ENCODE peak calls at places on chromosomes 3 and 15, in eight cellular contexts. One of them, this sample, is unnamed.
A peak's percentile ranks its signal among the peaks of the same experiment; 100 is the strongest.

GRCh38 chr15:77282333-77282732 is 137.6 kb downstream of the PEAK1 start:
- DNase-seq in CD8-positive, alpha-beta memory T cell: no peak
- DNase-seq in glutamatergic neuron: no peak
- DNase-seq in hepatocyte: no peak
- DNase-seq in COR-L47: no peak
- DNase-seq in activated naive CD4-positive, alpha-beta T cell treated with anti-CD3 and anti-CD28 coated beads, Interleukin-2, amount 10 ng/mL, durations not matched to agents 7 days and 5 days: no peak
- DNase-seq in H9: peak; percentile 31
- DNase-seq in stimulated activated naive CD8-positive, alpha-beta T cell treated with anti-CD3 and anti-CD28 coated beads, Interleukin-15, Interleukin-2, amounts not matched to agents 100 U/mL and 50 U/mL, for 24 hours: no peak
- DNase-seq in this sample: no peak

GRCh38 chr3:30654269-30654668 is 47.9 kb downstream of the TGFBR2 start:
- DNase-seq in stimulated activated naive CD8-positive, alpha-beta T cell treated with anti-CD3 and anti-CD28 coated beads, Interleukin-15, Interleukin-2, amounts not matched to agents 100 U/mL and 50 U/mL, for 24 hours: no peak
- DNase-seq in activated naive CD4-positive, alpha-beta T cell treated with anti-CD3 and anti-CD28 coated beads, Interleukin-2, amount 10 ng/mL, durations not matched to agents 7 days and 5 days: no peak
- DNase-seq in glutamatergic neuron: no peak
- DNase-seq in COR-L47: no peak
- DNase-seq in CD8-positive, alpha-beta memory T cell: no peak
- DNase-seq in hepatocyte: no peak
- DNase-seq in H9: no peak
- DNase-seq in this sample: no peak

GRCh38 chr3:188914556-188914955 is 257.2 kb upstream of the TPRG1 start:
- DNase-seq in CD8-positive, alpha-beta memory T cell: no peak
- DNase-seq in glutamatergic neuron: no peak
- DNase-seq in H9: no peak
- DNase-seq in stimulated activated naive CD8-positive, alpha-beta T cell treated with anti-CD3 and anti-CD28 coated beads, Interleukin-15, Interleukin-2, amounts not matched to agents 100 U/mL and 50 U/mL, for 24 hours: no peak
- DNase-seq in COR-L47: no peak
- DNase-seq in hepatocyte: no peak
- DNase-seq in activated naive CD4-positive, alpha-beta T cell treated with anti-CD3 and anti-CD28 coated beads, Interleukin-2, amount 10 ng/mL, durations not matched to agents 7 days and 5 days: no peak
- DNase-seq in this sample: no peak

GRCh38 chr15:88613074-88613944 is 7.8 kb upstream of the AEN start:
- DNase-seq in hepatocyte: no peak
- DNase-seq in H9: peak; percentile 88
- DNase-seq in stimulated activated naive CD8-positive, alpha-beta T cell treated with anti-CD3 and anti-CD28 coated beads, Interleukin-15, Interleukin-2, amounts not matched to agents 100 U/mL and 50 U/mL, for 24 hours: no peak
- DNase-seq in COR-L47: no peak
- DNase-seq in glutamatergic neuron: no peak
- DNase-seq in CD8-positive, alpha-beta memory T cell: no peak
- DNase-seq in activated naive CD4-positive, alpha-beta T cell treated with anti-CD3 and anti-CD28 coated beads, Interleukin-2, amount 10 ng/mL, durations not matched to agents 7 days and 5 days: no peak
- DNase-seq in this sample: no peak

GRCh38 chr3:87069963-87070362 is 79.0 kb upstream of the VGLL3 start:
- DNase-seq in activated naive CD4-positive, alpha-beta T cell treated with anti-CD3 and anti-CD28 coated beads, Interleukin-2, amount 10 ng/mL, durations not matched to agents 7 days and 5 days: no peak
- DNase-seq in COR-L47: no peak
- DNase-seq in glutamatergic neuron: no peak
- DNase-seq in stimulated activated naive CD8-positive, alpha-beta T cell treated with anti-CD3 and anti-CD28 coated beads, Interleukin-15, Interleukin-2, amounts not matched to agents 100 U/mL and 50 U/mL, for 24 hours: no peak
- DNase-seq in H9: no peak
- DNase-seq in hepatocyte: peak; percentile 10
- DNase-seq in CD8-positive, alpha-beta memory T cell: no peak
- DNase-seq in this sample: no peak

GRCh38 chr3:187946981-187947380 is 201.7 kb upstream of the BCL6 start:
- DNase-seq in COR-L47: no peak
- DNase-seq in hepatocyte: no peak
- DNase-seq in glutamatergic neuron: no peak
- DNase-seq in CD8-positive, alpha-beta memory T cell: no peak
- DNase-seq in activated naive CD4-positive, alpha-beta T cell treated with anti-CD3 and anti-CD28 coated beads, Interleukin-2, amount 10 ng/mL, durations not matched to agents 7 days and 5 days: no peak
- DNase-seq in stimulated activated naive CD8-positive, alpha-beta T cell treated with anti-CD3 and anti-CD28 coated beads, Interleukin-15, Interleukin-2, amounts not matched to agents 100 U/mL and 50 U/mL, for 24 hours: no peak
- DNase-seq in H9: no peak
- DNase-seq in this sample: no peak

GRCh38 chr3:188567478-188568195 is 413.7 kb downstream of the LPP start:
- DNase-seq in H9: no peak
- DNase-seq in CD8-positive, alpha-beta memory T cell: no peak
- DNase-seq in activated naive CD4-positive, alpha-beta T cell treated with anti-CD3 and anti-CD28 coated beads, Interleukin-2, amount 10 ng/mL, durations not matched to agents 7 days and 5 days: no peak
- DNase-seq in hepatocyte: no peak
- DNase-seq in stimulated activated naive CD8-positive, alpha-beta T cell treated with anti-CD3 and anti-CD28 coated beads, Interleukin-15, Interleukin-2, amounts not matched to agents 100 U/mL and 50 U/mL, for 24 hours: no peak
- DNase-seq in glutamatergic neuron: no peak
- DNase-seq in COR-L47: no peak
- DNase-seq in this sample: no peak

GRCh38 chr15:63994073-63994600 is 52.1 kb downstream of the DAPK2 start:
- DNase-seq in COR-L47: no peak
- DNase-seq in glutamatergic neuron: no peak
- DNase-seq in stimulated activated naive CD8-positive, alpha-beta T cell treated with anti-CD3 and anti-CD28 coated beads, Interleukin-15, Interleukin-2, amounts not matched to agents 100 U/mL and 50 U/mL, for 24 hours: no peak
- DNase-seq in hepatocyte: no peak
- DNase-seq in H9: no peak
- DNase-seq in activated naive CD4-positive, alpha-beta T cell treated with anti-CD3 and anti-CD28 coated beads, Interleukin-2, amount 10 ng/mL, durations not matched to agents 7 days and 5 days: no peak
- DNase-seq in CD8-positive, alpha-beta memory T cell: no peak
- DNase-seq in this sample: no peak

GRCh38 chr3:68876112-68876713 is 56.1 kb downstream of the TAFA4 start:
- DNase-seq in activated naive CD4-positive, alpha-beta T cell treated with anti-CD3 and anti-CD28 coated beads, Interleukin-2, amount 10 ng/mL, durations not matched to agents 7 days and 5 days: peak; percentile 35
- DNase-seq in COR-L47: peak; percentile 52
- DNase-seq in hepatocyte: peak; percentile 83
- DNase-seq in glutamatergic neuron: no peak
- DNase-seq in stimulated activated naive CD8-positive, alpha-beta T cell treated with anti-CD3 and anti-CD28 coated beads, Interleukin-15, Interleukin-2, amounts not matched to agents 100 U/mL and 50 U/mL, for 24 hours: peak; percentile 5
- DNase-seq in CD8-positive, alpha-beta memory T cell: peak; percentile 49
- DNase-seq in H9: no peak
- DNase-seq in this sample: peak; percentile 60

GRCh38 chr15:39828374-39828931 is 45.8 kb upstream of the FSIP1 start:
- DNase-seq in stimulated activated naive CD8-positive, alpha-beta T cell treated with anti-CD3 and anti-CD28 coated beads, Interleukin-15, Interleukin-2, amounts not matched to agents 100 U/mL and 50 U/mL, for 24 hours: no peak
- DNase-seq in hepatocyte: peak; percentile 35
- DNase-seq in activated naive CD4-positive, alpha-beta T cell treated with anti-CD3 and anti-CD28 coated beads, Interleukin-2, amount 10 ng/mL, durations not matched to agents 7 days and 5 days: no peak
- DNase-seq in CD8-positive, alpha-beta memory T cell: no peak
- DNase-seq in glutamatergic neuron: peak; percentile 70
- DNase-seq in COR-L47: peak; percentile 35
- DNase-seq in H9: no peak
- DNase-seq in this sample: no peak

GRCh38 chr3:8210752-8211405 is 290.7 kb upstream of the LMCD1 start:
- DNase-seq in hepatocyte: no peak
- DNase-seq in stimulated activated naive CD8-positive, alpha-beta T cell treated with anti-CD3 and anti-CD28 coated beads, Interleukin-15, Interleukin-2, amounts not matched to agents 100 U/mL and 50 U/mL, for 24 hours: no peak
- DNase-seq in COR-L47: no peak
- DNase-seq in CD8-positive, alpha-beta memory T cell: no peak
- DNase-seq in H9: no peak
- DNase-seq in glutamatergic neuron: no peak
- DNase-seq in activated naive CD4-positive, alpha-beta T cell treated with anti-CD3 and anti-CD28 coated beads, Interleukin-2, amount 10 ng/mL, durations not matched to agents 7 days and 5 days: no peak
- DNase-seq in this sample: no peak

GRCh38 chr3:177491301-177492031 is 294.2 kb upstream of the TBL1XR1 start:
- DNase-seq in COR-L47: peak; percentile 62
- DNase-seq in glutamatergic neuron: no peak
- DNase-seq in stimulated activated naive CD8-positive, alpha-beta T cell treated with anti-CD3 and anti-CD28 coated beads, Interleukin-15, Interleukin-2, amounts not matched to agents 100 U/mL and 50 U/mL, for 24 hours: no peak
- DNase-seq in hepatocyte: no peak
- DNase-seq in activated naive CD4-positive, alpha-beta T cell treated with anti-CD3 and anti-CD28 coated beads, Interleukin-2, amount 10 ng/mL, durations not matched to agents 7 days and 5 days: no peak
- DNase-seq in CD8-positive, alpha-beta memory T cell: no peak
- DNase-seq in H9: no peak
- DNase-seq in this sample: no peak

GRCh38 chr3:106337116-106337515 is 468.3 kb upstream of the CBLB start:
- DNase-seq in CD8-positive, alpha-beta memory T cell: no peak
- DNase-seq in activated naive CD4-positive, alpha-beta T cell treated with anti-CD3 and anti-CD28 coated beads, Interleukin-2, amount 10 ng/mL, durations not matched to agents 7 days and 5 days: no peak
- DNase-seq in COR-L47: no peak
- DNase-seq in hepatocyte: no peak
- DNase-seq in stimulated activated naive CD8-positive, alpha-beta T cell treated with anti-CD3 and anti-CD28 coated beads, Interleukin-15, Interleukin-2, amounts not matched to agents 100 U/mL and 50 U/mL, for 24 hours: no peak
- DNase-seq in H9: no peak
- DNase-seq in glutamatergic neuron: no peak
- DNase-seq in this sample: no peak

GRCh38 chr3:122688996-122689395 is 8.4 kb downstream of the PARP14 start:
- DNase-seq in COR-L47: no peak
- DNase-seq in hepatocyte: no peak
- DNase-seq in stimulated activated naive CD8-positive, alpha-beta T cell treated with anti-CD3 and anti-CD28 coated beads, Interleukin-15, Interleukin-2, amounts not matched to agents 100 U/mL and 50 U/mL, for 24 hours: no peak
- DNase-seq in CD8-positive, alpha-beta memory T cell: no peak
- DNase-seq in glutamatergic neuron: no peak
- DNase-seq in H9: no peak
- DNase-seq in activated naive CD4-positive, alpha-beta T cell treated with anti-CD3 and anti-CD28 coated beads, Interleukin-2, amount 10 ng/mL, durations not matched to agents 7 days and 5 days: no peak
- DNase-seq in this sample: no peak

GRCh38 chr3:87478716-87479115 is 202.3 kb upstream of the POU1F1 start:
- DNase-seq in COR-L47: no peak
- DNase-seq in CD8-positive, alpha-beta memory T cell: no peak
- DNase-seq in stimulated activated naive CD8-positive, alpha-beta T cell treated with anti-CD3 and anti-CD28 coated beads, Interleukin-15, Interleukin-2, amounts not matched to agents 100 U/mL and 50 U/mL, for 24 hours: no peak
- DNase-seq in glutamatergic neuron: no peak
- DNase-seq in hepatocyte: no peak
- DNase-seq in activated naive CD4-positive, alpha-beta T cell treated with anti-CD3 and anti-CD28 coated beads, Interleukin-2, amount 10 ng/mL, durations not matched to agents 7 days and 5 days: no peak
- DNase-seq in H9: no peak
- DNase-seq in this sample: no peak

GRCh38 chr3:76034652-76035051 is 249.3 kb upstream of the ZNF717 start:
- DNase-seq in CD8-positive, alpha-beta memory T cell: no peak
- DNase-seq in stimulated activated naive CD8-positive, alpha-beta T cell treated with anti-CD3 and anti-CD28 coated beads, Interleukin-15, Interleukin-2, amounts not matched to agents 100 U/mL and 50 U/mL, for 24 hours: no peak
- DNase-seq in H9: no peak
- DNase-seq in hepatocyte: no peak
- DNase-seq in glutamatergic neuron: no peak
- DNase-seq in activated naive CD4-positive, alpha-beta T cell treated with anti-CD3 and anti-CD28 coated beads, Interleukin-2, amount 10 ng/mL, durations not matched to agents 7 days and 5 days: no peak
- DNase-seq in COR-L47: no peak
- DNase-seq in this sample: no peak

GRCh38 chr3:64214697-64215018 is 10.6 kb downstream of the PRICKLE2 start:
- DNase-seq in H9: no peak
- DNase-seq in hepatocyte: peak; percentile 38
- DNase-seq in CD8-positive, alpha-beta memory T cell: no peak
- DNase-seq in COR-L47: no peak
- DNase-seq in activated naive CD4-positive, alpha-beta T cell treated with anti-CD3 and anti-CD28 coated beads, Interleukin-2, amount 10 ng/mL, durations not matched to agents 7 days and 5 days: no peak
- DNase-seq in glutamatergic neuron: no peak
- DNase-seq in stimulated activated naive CD8-positive, alpha-beta T cell treated with anti-CD3 and anti-CD28 coated beads, Interleukin-15, Interleukin-2, amounts not matched to agents 100 U/mL and 50 U/mL, for 24 hours: no peak
- DNase-seq in this sample: no peak

GRCh38 chr15:69395460-69395859 is 18.7 kb upstream of the KIF23 start:
- DNase-seq in stimulated activated naive CD8-positive, alpha-beta T cell treated with anti-CD3 and anti-CD28 coated beads, Interleukin-15, Interleukin-2, amounts not matched to agents 100 U/mL and 50 U/mL, for 24 hours: no peak
- DNase-seq in CD8-positive, alpha-beta memory T cell: no peak
- DNase-seq in activated naive CD4-positive, alpha-beta T cell treated with anti-CD3 and anti-CD28 coated beads, Interleukin-2, amount 10 ng/mL, durations not matched to agents 7 days and 5 days: no peak
- DNase-seq in glutamatergic neuron: no peak
- DNase-seq in hepatocyte: no peak
- DNase-seq in COR-L47: no peak
- DNase-seq in H9: no peak
- DNase-seq in this sample: no peak

GRCh38 chr15:80478075-80478474 is 73.9 kb downstream of the ARNT2 start:
- DNase-seq in COR-L47: no peak
- DNase-seq in hepatocyte: no peak
- DNase-seq in H9: no peak
- DNase-seq in CD8-positive, alpha-beta memory T cell: no peak
- DNase-seq in glutamatergic neuron: no peak
- DNase-seq in activated naive CD4-positive, alpha-beta T cell treated with anti-CD3 and anti-CD28 coated beads, Interleukin-2, amount 10 ng/mL, durations not matched to agents 7 days and 5 days: no peak
- DNase-seq in stimulated activated naive CD8-positive, alpha-beta T cell treated with anti-CD3 and anti-CD28 coated beads, Interleukin-15, Interleukin-2, amounts not matched to agents 100 U/mL and 50 U/mL, for 24 hours: no peak
- DNase-seq in this sample: no peak

GRCh38 chr3:71075481-71075880 is 508.0 kb downstream of the FOXP1 start:
- DNase-seq in activated naive CD4-positive, alpha-beta T cell treated with anti-CD3 and anti-CD28 coated beads, Interleukin-2, amount 10 ng/mL, durations not matched to agents 7 days and 5 days: no peak
- DNase-seq in H9: no peak
- DNase-seq in stimulated activated naive CD8-positive, alpha-beta T cell treated with anti-CD3 and anti-CD28 coated beads, Interleukin-15, Interleukin-2, amounts not matched to agents 100 U/mL and 50 U/mL, for 24 hours: no peak
- DNase-seq in COR-L47: no peak
- DNase-seq in CD8-positive, alpha-beta memory T cell: no peak
- DNase-seq in hepatocyte: no peak
- DNase-seq in glutamatergic neuron: no peak
- DNase-seq in this sample: no peak

GRCh38 chr15:85477730-85478129 is 97.3 kb downstream of the AKAP13 start:
- DNase-seq in H9: no peak
- DNase-seq in CD8-positive, alpha-beta memory T cell: no peak
- DNase-seq in glutamatergic neuron: no peak
- DNase-seq in stimulated activated naive CD8-positive, alpha-beta T cell treated with anti-CD3 and anti-CD28 coated beads, Interleukin-15, Interleukin-2, amounts not matched to agents 100 U/mL and 50 U/mL, for 24 hours: no peak
- DNase-seq in hepatocyte: no peak
- DNase-seq in activated naive CD4-positive, alpha-beta T cell treated with anti-CD3 and anti-CD28 coated beads, Interleukin-2, amount 10 ng/mL, durations not matched to agents 7 days and 5 days: no peak
- DNase-seq in COR-L47: no peak
- DNase-seq in this sample: no peak

GRCh38 chr3:22720596-22720995 is 482.5 kb upstream of the UBE2E2 start:
- DNase-seq in glutamatergic neuron: no peak
- DNase-seq in H9: no peak
- DNase-seq in stimulated activated naive CD8-positive, alpha-beta T cell treated with anti-CD3 and anti-CD28 coated beads, Interleukin-15, Interleukin-2, amounts not matched to agents 100 U/mL and 50 U/mL, for 24 hours: no peak
- DNase-seq in COR-L47: no peak
- DNase-seq in activated naive CD4-positive, alpha-beta T cell treated with anti-CD3 and anti-CD28 coated beads, Interleukin-2, amount 10 ng/mL, durations not matched to agents 7 days and 5 days: no peak
- DNase-seq in hepatocyte: no peak
- DNase-seq in CD8-positive, alpha-beta memory T cell: no peak
- DNase-seq in this sample: no peak

GRCh38 chr15:45023659-45024320 is 795 bp downstream of the SORD start:
- DNase-seq in CD8-positive, alpha-beta memory T cell: no peak
- DNase-seq in activated naive CD4-positive, alpha-beta T cell treated with anti-CD3 and anti-CD28 coated beads, Interleukin-2, amount 10 ng/mL, durations not matched to agents 7 days and 5 days: no peak
- DNase-seq in glutamatergic neuron: no peak
- DNase-seq in stimulated activated naive CD8-positive, alpha-beta T cell treated with anti-CD3 and anti-CD28 coated beads, Interleukin-15, Interleukin-2, amounts not matched to agents 100 U/mL and 50 U/mL, for 24 hours: no peak
- DNase-seq in hepatocyte: peak; percentile 27
- DNase-seq in H9: no peak
- DNase-seq in COR-L47: no peak
- DNase-seq in this sample: peak; percentile 0

GRCh38 chr3:69462826-69463100 is 76.9 kb upstream of the FRMD4B start:
- DNase-seq in COR-L47: no peak
- DNase-seq in activated naive CD4-positive, alpha-beta T cell treated with anti-CD3 and anti-CD28 coated beads, Interleukin-2, amount 10 ng/mL, durations not matched to agents 7 days and 5 days: no peak
- DNase-seq in glutamatergic neuron: no peak
- DNase-seq in hepatocyte: no peak
- DNase-seq in CD8-positive, alpha-beta memory T cell: no peak
- DNase-seq in H9: no peak
- DNase-seq in stimulated activated naive CD8-positive, alpha-beta T cell treated with anti-CD3 and anti-CD28 coated beads, Interleukin-15, Interleukin-2, amounts not matched to agents 100 U/mL and 50 U/mL, for 24 hours: no peak
- DNase-seq in this sample: no peak

GRCh38 chr3:6821411-6821810 is 39.5 kb upstream of the GRM7 start:
- DNase-seq in CD8-positive, alpha-beta memory T cell: no peak
- DNase-seq in hepatocyte: no peak
- DNase-seq in glutamatergic neuron: no peak
- DNase-seq in COR-L47: no peak
- DNase-seq in activated naive CD4-positive, alpha-beta T cell treated with anti-CD3 and anti-CD28 coated beads, Interleukin-2, amount 10 ng/mL, durations not matched to agents 7 days and 5 days: no peak
- DNase-seq in stimulated activated naive CD8-positive, alpha-beta T cell treated with anti-CD3 and anti-CD28 coated beads, Interleukin-15, Interleukin-2, amounts not matched to agents 100 U/mL and 50 U/mL, for 24 hours: no peak
- DNase-seq in H9: no peak
- DNase-seq in this sample: no peak

This sample was measured in CD4-positive, CD25-positive, alpha-beta regulatory T cell.